ENCODE peak calls at places on chromosomes 1 and 21, in seven cellular contexts. One of them, this sample, is unnamed.
A peak's percentile ranks its signal among the peaks of the same experiment; 100 is the strongest.

GRCh38 chr1:115056395-115056798 is 26.8 kb downstream of the TSHB start:
- DNase-seq in fibroblast of mammary gland: peak; percentile 7
- DNase-seq in foreskin fibroblast: peak; percentile 14
- DNase-seq in PC-3: no peak
- DNase-seq in cardiac fibroblast: peak; percentile 62
- DNase-seq in endothelial cell of umbilical vein: no peak
- DNase-seq in retinal pigment epithelial cell: peak; percentile 85
- DNase-seq in this sample: no peak

GRCh38 chr1:7893529-7894180 is 40.8 kb upstream of the UTS2 start:
- DNase-seq in foreskin fibroblast: peak; percentile 61
- DNase-seq in PC-3: peak; percentile 93
- DNase-seq in retinal pigment epithelial cell: peak; percentile 20
- DNase-seq in fibroblast of mammary gland: peak; percentile 84
- DNase-seq in cardiac fibroblast: peak; percentile 89
- DNase-seq in endothelial cell of umbilical vein: no peak
- DNase-seq in this sample: peak; percentile 31

GRCh38 chr1:91499904-91500755 is 521 bp upstream of the CDC7 start:
- DNase-seq in retinal pigment epithelial cell: no peak
- DNase-seq in cardiac fibroblast: no peak
- DNase-seq in foreskin fibroblast: no peak
- DNase-seq in fibroblast of mammary gland: no peak
- DNase-seq in PC-3: no peak
- DNase-seq in endothelial cell of umbilical vein: no peak
- DNase-seq in this sample: no peak

GRCh38 chr1:49318218-49318617 is 541.5 kb upstream of the BEND5 start:
- DNase-seq in foreskin fibroblast: no peak
- DNase-seq in PC-3: no peak
- DNase-seq in endothelial cell of umbilical vein: no peak
- DNase-seq in cardiac fibroblast: no peak
- DNase-seq in fibroblast of mammary gland: no peak
- DNase-seq in retinal pigment epithelial cell: no peak
- DNase-seq in this sample: no peak

GRCh38 chr1:226677121-226678020 is 61.7 kb downstream of the ITPKB start:
- DNase-seq in cardiac fibroblast: peak; percentile 86
- DNase-seq in retinal pigment epithelial cell: no peak
- DNase-seq in fibroblast of mammary gland: peak; percentile 91
- DNase-seq in endothelial cell of umbilical vein: peak; percentile 45
- DNase-seq in foreskin fibroblast: peak; percentile 81
- DNase-seq in PC-3: peak; percentile 99
- DNase-seq in this sample: peak; percentile 93

GRCh38 chr1:51664412-51665240 is 47.7 kb downstream of the OSBPL9 start:
- DNase-seq in foreskin fibroblast: no peak
- DNase-seq in fibroblast of mammary gland: peak; percentile 85
- DNase-seq in endothelial cell of umbilical vein: no peak
- DNase-seq in PC-3: no peak
- DNase-seq in retinal pigment epithelial cell: no peak
- DNase-seq in cardiac fibroblast: no peak
- DNase-seq in this sample: no peak

GRCh38 chr1:109631513-109632260 is 12.1 kb downstream of the AMPD2 start:
- DNase-seq in endothelial cell of umbilical vein: no peak
- DNase-seq in foreskin fibroblast: no peak
- DNase-seq in PC-3: no peak
- DNase-seq in fibroblast of mammary gland: no peak
- DNase-seq in cardiac fibroblast: no peak
- DNase-seq in retinal pigment epithelial cell: no peak
- DNase-seq in this sample: no peak

GRCh38 chr1:113978863-113979702 is at the start of gene OLFML3:
- DNase-seq in fibroblast of mammary gland: peak; percentile 98
- DNase-seq in foreskin fibroblast: peak; percentile 95
- DNase-seq in endothelial cell of umbilical vein: peak; percentile 86
- DNase-seq in retinal pigment epithelial cell: peak; percentile 51
- DNase-seq in PC-3: peak; percentile 88
- DNase-seq in cardiac fibroblast: peak; percentile 97
- DNase-seq in this sample: peak; percentile 86

GRCh38 chr1:113931456-113931855 is 2.3 kb downstream of the HIPK1 start:
- DNase-seq in PC-3: peak; percentile 63
- DNase-seq in retinal pigment epithelial cell: no peak
- DNase-seq in foreskin fibroblast: peak; percentile 17
- DNase-seq in endothelial cell of umbilical vein: peak; percentile 66
- DNase-seq in cardiac fibroblast: peak; percentile 65
- DNase-seq in fibroblast of mammary gland: peak; percentile 62
- DNase-seq in this sample: no peak

GRCh38 chr1:107175102-107175501 is 34.3 kb downstream of the NTNG1 start:
- DNase-seq in fibroblast of mammary gland: no peak
- DNase-seq in retinal pigment epithelial cell: no peak
- DNase-seq in cardiac fibroblast: no peak
- DNase-seq in PC-3: no peak
- DNase-seq in endothelial cell of umbilical vein: no peak
- DNase-seq in foreskin fibroblast: no peak
- DNase-seq in this sample: no peak

GRCh38 chr1:15937146-15937545 is 38.8 kb downstream of the ZBTB17 start:
- DNase-seq in PC-3: no peak
- DNase-seq in retinal pigment epithelial cell: no peak
- DNase-seq in endothelial cell of umbilical vein: no peak
- DNase-seq in fibroblast of mammary gland: no peak
- DNase-seq in cardiac fibroblast: no peak
- DNase-seq in foreskin fibroblast: no peak
- DNase-seq in this sample: no peak

GRCh38 chr21:38806942-38807284 is 1.2 kb downstream of the ETS2 start:
- DNase-seq in PC-3: peak; percentile 50
- DNase-seq in foreskin fibroblast: peak; percentile 36
- DNase-seq in fibroblast of mammary gland: peak; percentile 53
- DNase-seq in endothelial cell of umbilical vein: peak; percentile 52
- DNase-seq in retinal pigment epithelial cell: no peak
- DNase-seq in cardiac fibroblast: no peak
- DNase-seq in this sample: no peak

GRCh38 chr21:38807987-38808386 is 2.3 kb downstream of the ETS2 start:
- DNase-seq in fibroblast of mammary gland: no peak
- DNase-seq in PC-3: no peak
- DNase-seq in endothelial cell of umbilical vein: no peak
- DNase-seq in cardiac fibroblast: no peak
- DNase-seq in foreskin fibroblast: no peak
- DNase-seq in retinal pigment epithelial cell: no peak
- DNase-seq in this sample: no peak

GRCh38 chr21:38809170-38809878 is 3.6 kb downstream of the ETS2 start:
- DNase-seq in endothelial cell of umbilical vein: no peak
- DNase-seq in fibroblast of mammary gland: no peak
- DNase-seq in cardiac fibroblast: no peak
- DNase-seq in PC-3: no peak
- DNase-seq in retinal pigment epithelial cell: no peak
- DNase-seq in foreskin fibroblast: no peak
- DNase-seq in this sample: no peak

GRCh38 chr21:38806153-38806941 is 618 bp downstream of the ETS2 start:
- DNase-seq in endothelial cell of umbilical vein: no peak
- DNase-seq in PC-3: no peak
- DNase-seq in foreskin fibroblast: no peak
- DNase-seq in retinal pigment epithelial cell: no peak
- DNase-seq in fibroblast of mammary gland: no peak
- DNase-seq in cardiac fibroblast: no peak
- DNase-seq in this sample: peak; percentile 91

DNA sequence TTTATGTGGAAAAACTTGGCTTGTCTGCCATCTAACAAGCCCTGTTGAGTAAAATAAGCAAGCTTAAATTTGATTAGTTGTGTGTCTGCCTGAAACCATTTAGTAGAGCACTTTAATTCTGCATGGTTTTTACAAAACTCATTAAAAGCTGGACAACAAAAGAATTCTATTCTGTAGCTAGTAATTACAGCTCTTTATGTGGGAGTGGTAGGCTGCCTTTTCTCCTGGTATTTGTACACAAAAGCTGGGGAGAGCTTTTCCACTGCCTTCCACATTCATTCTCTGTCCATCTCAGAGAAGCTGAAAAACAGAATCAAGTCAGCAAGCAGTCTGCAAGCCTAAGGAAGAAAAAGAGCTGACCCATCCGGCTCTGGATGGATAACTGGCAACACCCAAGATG is 1.8 kb downstream of the ETS2 start:
- DNase-seq in endothelial cell of umbilical vein: peak; percentile 44
- DNase-seq in foreskin fibroblast: no peak
- DNase-seq in retinal pigment epithelial cell: no peak
- DNase-seq in fibroblast of mammary gland: no peak
- DNase-seq in PC-3: no peak
- DNase-seq in cardiac fibroblast: no peak
- DNase-seq in this sample: no peak
- H3K4me3 ChIP-seq in endothelial cell of umbilical vein: peak overlapping the region; percentile 93
- H3K4me3 ChIP-seq in foreskin fibroblast: peak overlapping the region; percentile 95
- H3K4me3 ChIP-seq in retinal pigment epithelial cell: peak overlapping the region; percentile 87
- H3K4me3 ChIP-seq in fibroblast of mammary gland: peak overlapping the region; percentile 78
- H3K4me3 ChIP-seq in PC-3: peak overlapping the region; percentile 88
- H3K4me3 ChIP-seq in cardiac fibroblast: peak overlapping the region; percentile 82
- H3K4me3 ChIP-seq in this sample: peak overlapping the region; percentile 20

DNA sequence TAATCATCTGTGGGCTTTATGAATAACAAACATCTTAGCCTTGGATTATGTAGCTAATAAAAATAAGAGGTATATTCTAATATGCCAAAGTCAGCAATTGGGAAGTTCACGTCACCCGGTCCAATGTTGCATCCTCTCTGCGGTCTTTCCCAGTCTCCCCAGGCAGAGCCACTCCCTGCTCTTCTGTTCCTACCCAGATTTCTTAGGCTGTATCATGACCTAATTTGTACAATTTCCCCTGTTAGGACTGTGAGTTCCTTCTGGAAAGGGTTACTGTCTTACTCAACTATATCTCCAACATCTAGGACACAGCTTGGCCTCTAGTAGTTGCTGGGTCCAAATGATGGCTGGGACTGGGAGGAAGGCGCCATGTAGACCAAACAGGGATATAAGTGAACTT is 29.8 kb upstream of the C1orf198 start:
- DNase-seq in cardiac fibroblast: no peak
- DNase-seq in endothelial cell of umbilical vein: no peak
- DNase-seq in retinal pigment epithelial cell: no peak
- DNase-seq in foreskin fibroblast: no peak
- DNase-seq in fibroblast of mammary gland: no peak
- DNase-seq in PC-3: no peak
- DNase-seq in this sample: no peak
- TF ChIP-seq CTCF in cardiac fibroblast: no peak
- TF ChIP-seq CTCF in endothelial cell of umbilical vein: no peak
- TF ChIP-seq CTCF in retinal pigment epithelial cell: no peak
- TF ChIP-seq CTCF in foreskin fibroblast: no peak
- TF ChIP-seq CTCF in fibroblast of mammary gland: no peak
- TF ChIP-seq CTCF in PC-3: no peak
- TF ChIP-seq CTCF in this sample: no peak

GRCh38 chr1:41393993-41394392 is 32.8 kb downstream of the FOXO6 start:
- DNase-seq in PC-3: no peak
- DNase-seq in cardiac fibroblast: no peak
- DNase-seq in fibroblast of mammary gland: no peak
- DNase-seq in retinal pigment epithelial cell: no peak
- DNase-seq in foreskin fibroblast: no peak
- DNase-seq in endothelial cell of umbilical vein: no peak
- DNase-seq in this sample: no peak

GRCh38 chr1:41396084-41396483 is 34.9 kb downstream of the FOXO6 start:
- DNase-seq in cardiac fibroblast: no peak
- DNase-seq in foreskin fibroblast: no peak
- DNase-seq in retinal pigment epithelial cell: no peak
- DNase-seq in endothelial cell of umbilical vein: no peak
- DNase-seq in PC-3: no peak
- DNase-seq in fibroblast of mammary gland: no peak
- DNase-seq in this sample: no peak

GRCh38 chr1:41394918-41395598 is 33.8 kb downstream of the FOXO6 start:
- DNase-seq in fibroblast of mammary gland: no peak
- DNase-seq in endothelial cell of umbilical vein: no peak
- DNase-seq in retinal pigment epithelial cell: no peak
- DNase-seq in foreskin fibroblast: no peak
- DNase-seq in cardiac fibroblast: peak; percentile 26
- DNase-seq in PC-3: no peak
- DNase-seq in this sample: no peak

GRCh38 chr1:41395599-41395956 is 34.3 kb downstream of the FOXO6 start:
- DNase-seq in PC-3: no peak
- DNase-seq in cardiac fibroblast: no peak
- DNase-seq in endothelial cell of umbilical vein: no peak
- DNase-seq in retinal pigment epithelial cell: no peak
- DNase-seq in foreskin fibroblast: no peak
- DNase-seq in fibroblast of mammary gland: no peak
- DNase-seq in this sample: no peak

DNA sequence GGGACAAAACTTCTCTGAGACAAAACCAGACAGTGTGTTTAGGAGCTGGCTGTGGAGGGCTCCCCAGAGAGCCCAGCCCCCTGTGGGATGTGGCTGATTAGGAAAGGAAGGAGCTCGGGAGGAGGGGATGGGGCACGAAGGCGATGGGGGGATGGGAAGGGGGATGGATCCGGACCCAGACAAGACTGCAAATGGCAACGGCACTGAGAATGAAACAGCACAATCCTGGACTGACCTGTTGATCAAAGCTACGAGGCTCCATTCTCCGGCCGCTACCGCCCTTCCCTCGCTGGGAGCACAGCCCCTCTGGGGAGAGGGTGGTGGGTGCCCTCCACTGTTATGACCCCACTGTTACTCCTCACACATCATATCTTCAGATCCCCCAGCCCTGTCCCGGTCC is 33.2 kb downstream of the FOXO6 start:
- DNase-seq in PC-3: no peak
- DNase-seq in endothelial cell of umbilical vein: no peak
- DNase-seq in cardiac fibroblast: no peak
- DNase-seq in fibroblast of mammary gland: no peak
- DNase-seq in retinal pigment epithelial cell: no peak
- DNase-seq in foreskin fibroblast: no peak
- DNase-seq in this sample: no peak
- H3K4me3 ChIP-seq in PC-3: no peak overlapping the region
- H3K4me3 ChIP-seq in endothelial cell of umbilical vein: no peak overlapping the region
- H3K4me3 ChIP-seq in cardiac fibroblast: no peak overlapping the region
- H3K4me3 ChIP-seq in fibroblast of mammary gland: no peak overlapping the region
- H3K4me3 ChIP-seq in retinal pigment epithelial cell: no peak overlapping the region
- H3K4me3 ChIP-seq in foreskin fibroblast: no peak overlapping the region
- H3K4me3 ChIP-seq in this sample: no peak overlapping the region

DNA sequence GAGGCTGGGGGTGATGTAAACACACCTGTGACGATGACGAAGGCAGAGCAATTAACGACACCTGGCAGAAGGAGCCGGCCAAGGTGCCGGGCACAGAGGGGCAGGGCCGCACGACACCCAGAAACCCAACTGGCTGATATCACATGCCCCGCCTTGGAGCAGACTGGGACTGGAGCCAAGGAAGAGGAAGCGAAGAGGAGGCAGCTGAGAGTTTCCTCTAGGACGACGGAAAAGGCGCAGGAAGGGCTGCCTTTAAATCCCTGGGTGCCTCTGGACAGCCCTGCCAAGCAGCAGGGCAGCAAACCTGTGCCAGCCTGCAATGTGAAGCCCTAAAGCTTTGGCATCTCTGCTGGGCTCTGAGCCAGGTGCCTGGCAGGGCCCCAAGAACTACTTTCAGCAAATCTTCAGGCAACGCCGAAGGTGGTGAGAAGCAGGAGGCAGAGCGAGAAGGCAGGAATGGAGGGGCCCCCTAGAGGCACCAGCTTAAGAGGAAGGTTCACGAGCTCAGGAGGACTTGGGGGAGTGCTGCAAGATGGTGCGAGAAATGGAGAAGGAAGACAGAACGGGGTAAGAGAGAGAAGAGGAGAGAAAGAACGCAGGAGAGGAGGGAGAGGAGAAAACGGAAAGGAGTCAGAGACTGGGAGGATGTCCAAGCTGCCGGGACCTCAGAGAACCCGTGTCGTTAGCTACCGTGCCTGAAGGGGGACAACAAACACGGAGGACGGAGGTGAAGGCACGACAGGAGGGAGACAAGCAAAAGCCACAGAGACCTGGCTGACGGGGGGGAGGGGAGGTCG is 25.3 kb upstream of the PEF1 start:
- DNase-seq in endothelial cell of umbilical vein: peak; percentile 77
- DNase-seq in foreskin fibroblast: no peak
- DNase-seq in cardiac fibroblast: peak; percentile 73
- DNase-seq in PC-3: peak; percentile 77
- DNase-seq in retinal pigment epithelial cell: peak; percentile 68
- DNase-seq in fibroblast of mammary gland: peak; percentile 40
- DNase-seq in this sample: peak; percentile 92
- TF ChIP-seq CTCF in endothelial cell of umbilical vein: peak; percentile 29
- TF ChIP-seq CTCF in foreskin fibroblast: peak; percentile 2
- TF ChIP-seq CTCF in cardiac fibroblast: peak; percentile 20
- TF ChIP-seq CTCF in PC-3: peak; percentile 60
- TF ChIP-seq CTCF in retinal pigment epithelial cell: peak; percentile 57
- TF ChIP-seq CTCF in fibroblast of mammary gland: no peak
- TF ChIP-seq CTCF in this sample: no peak

GRCh38 chr21:33402011-33402979 is 918 bp upstream of the IFNGR2 start:
- DNase-seq in foreskin fibroblast: peak; percentile 74
- DNase-seq in fibroblast of mammary gland: peak; percentile 82
- DNase-seq in retinal pigment epithelial cell: no peak
- DNase-seq in cardiac fibroblast: peak; percentile 85
- DNase-seq in endothelial cell of umbilical vein: peak; percentile 53
- DNase-seq in PC-3: no peak
- DNase-seq in this sample: peak; percentile 94
- H3K4me3 ChIP-seq in foreskin fibroblast: peak overlapping the region; percentile 86
- H3K4me3 ChIP-seq in fibroblast of mammary gland: peak overlapping the region; percentile 37
- H3K4me3 ChIP-seq in retinal pigment epithelial cell: peak overlapping the region; percentile 77
- H3K4me3 ChIP-seq in cardiac fibroblast: peak overlapping the region; percentile 79
- H3K4me3 ChIP-seq in endothelial cell of umbilical vein: no peak overlapping the region
- H3K4me3 ChIP-seq in PC-3: peak overlapping the region; percentile 55
- H3K4me3 ChIP-seq in this sample: peak overlapping the region; percentile 87